ENCODE peak calls at places on chromosome 21, in nine cellular contexts. One of them, this sample, is unnamed.

GRCh38 chr21:40706161-40706560 is 140.8 kb downstream of the DSCAM start:
- DNase-seq in stomach: no peak
- DNase-seq in substantia nigra: no peak
- DNase-seq in mesenchymal stem cell: no peak
- DNase-seq in GM23248: no peak
- DNase-seq in tibial artery: no peak
- DNase-seq in Panc1: no peak
- DNase-seq in AG04450: no peak
- DNase-seq in HCT116: no peak
- DNase-seq in this sample: no peak

GRCh38 chr21:26194811-26195251 is 24.3 kb upstream of the APP start:
- DNase-seq in tibial artery: no peak
- DNase-seq in HCT116: no peak
- DNase-seq in stomach: no peak
- DNase-seq in Panc1: no peak
- DNase-seq in GM23248: peak
- DNase-seq in mesenchymal stem cell: no peak
- DNase-seq in AG04450: no peak
- DNase-seq in substantia nigra: no peak
- DNase-seq in this sample: no peak

GRCh38 chr21:42636931-42637601 is 16.4 kb upstream of the PDE9A start:
- DNase-seq in stomach: no peak
- DNase-seq in substantia nigra: no peak
- DNase-seq in tibial artery: no peak
- DNase-seq in HCT116: no peak
- DNase-seq in AG04450: no peak
- DNase-seq in Panc1: no peak
- DNase-seq in mesenchymal stem cell: no peak
- DNase-seq in GM23248: no peak
- DNase-seq in this sample: no peak

GRCh38 chr21:42758721-42759593 is 105.5 kb downstream of the PDE9A start:
- DNase-seq in tibial artery: no peak
- DNase-seq in HCT116: no peak
- DNase-seq in stomach: no peak
- DNase-seq in substantia nigra: no peak
- DNase-seq in Panc1: no peak
- DNase-seq in AG04450: no peak
- DNase-seq in mesenchymal stem cell: no peak
- DNase-seq in GM23248: no peak
- DNase-seq in this sample: no peak

GRCh38 chr21:43354016-43354420 is 72.9 kb downstream of the SIK1 start:
- DNase-seq in GM23248: no peak
- DNase-seq in substantia nigra: no peak
- DNase-seq in stomach: no peak
- DNase-seq in AG04450: no peak
- DNase-seq in Panc1: no peak
- DNase-seq in HCT116: no peak
- DNase-seq in mesenchymal stem cell: no peak
- DNase-seq in tibial artery: no peak
- DNase-seq in this sample: no peak

GRCh38 chr21:32207096-32207716 is 71.6 kb downstream of the MIS18A start:
- DNase-seq in GM23248: no peak
- DNase-seq in AG04450: no peak
- DNase-seq in stomach: no peak
- DNase-seq in Panc1: no peak
- DNase-seq in mesenchymal stem cell: no peak
- DNase-seq in substantia nigra: no peak
- DNase-seq in HCT116: no peak
- DNase-seq in tibial artery: no peak
- DNase-seq in this sample: no peak

GRCh38 chr21:28142692-28143091 is 850.0 kb downstream of the LTN1 start:
- DNase-seq in HCT116: no peak
- DNase-seq in GM23248: peak
- DNase-seq in tibial artery: no peak
- DNase-seq in AG04450: peak
- DNase-seq in substantia nigra: no peak
- DNase-seq in stomach: no peak
- DNase-seq in Panc1: no peak
- DNase-seq in mesenchymal stem cell: peak
- DNase-seq in this sample: peak

GRCh38 chr21:41612674-41613250 is 104.8 kb upstream of the TMPRSS2 start:
- DNase-seq in stomach: peak
- DNase-seq in AG04450: peak
- DNase-seq in GM23248: peak
- DNase-seq in Panc1: no peak
- DNase-seq in HCT116: no peak
- DNase-seq in mesenchymal stem cell: peak
- DNase-seq in substantia nigra: peak
- DNase-seq in tibial artery: peak
- DNase-seq in this sample: peak

GRCh38 chr21:39319814-39320332 is 6.4 kb upstream of the BRWD1 start:
- DNase-seq in tibial artery: no peak
- DNase-seq in stomach: no peak
- DNase-seq in mesenchymal stem cell: no peak
- DNase-seq in AG04450: no peak
- DNase-seq in substantia nigra: no peak
- DNase-seq in GM23248: peak
- DNase-seq in Panc1: no peak
- DNase-seq in HCT116: no peak
- DNase-seq in this sample: no peak

GRCh38 chr21:36183144-36183795 is 26.6 kb downstream of the DOP1B start:
- DNase-seq in substantia nigra: no peak
- DNase-seq in Panc1: no peak
- DNase-seq in tibial artery: no peak
- DNase-seq in AG04450: no peak
- DNase-seq in mesenchymal stem cell: no peak
- DNase-seq in GM23248: peak
- DNase-seq in HCT116: no peak
- DNase-seq in stomach: no peak
- DNase-seq in this sample: no peak

GRCh38 chr21:32413697-32414578 is 1.4 kb downstream of the EVA1C start:
- DNase-seq in HCT116: no peak
- DNase-seq in AG04450: no peak
- DNase-seq in mesenchymal stem cell: no peak
- DNase-seq in substantia nigra: peak
- DNase-seq in GM23248: peak
- DNase-seq in tibial artery: peak
- DNase-seq in Panc1: no peak
- DNase-seq in stomach: no peak
- DNase-seq in this sample: no peak

GRCh38 chr21:36170823-36171222 is 14.2 kb downstream of the DOP1B start:
- DNase-seq in tibial artery: no peak
- DNase-seq in HCT116: no peak
- DNase-seq in stomach: no peak
- DNase-seq in GM23248: no peak
- DNase-seq in AG04450: no peak
- DNase-seq in mesenchymal stem cell: no peak
- DNase-seq in Panc1: no peak
- DNase-seq in substantia nigra: no peak
- DNase-seq in this sample: no peak

GRCh38 chr21:36707763-36708511 is 9.0 kb downstream of the SIM2 start:
- DNase-seq in stomach: no peak
- DNase-seq in Panc1: no peak
- DNase-seq in mesenchymal stem cell: no peak
- DNase-seq in substantia nigra: no peak
- DNase-seq in GM23248: no peak
- DNase-seq in AG04450: no peak
- DNase-seq in HCT116: no peak
- DNase-seq in tibial artery: no peak
- DNase-seq in this sample: no peak

GRCh38 chr21:34011660-34012059 is 61.7 kb upstream of the MRPS6 start:
- DNase-seq in GM23248: no peak
- DNase-seq in tibial artery: no peak
- DNase-seq in Panc1: no peak
- DNase-seq in substantia nigra: no peak
- DNase-seq in HCT116: no peak
- DNase-seq in mesenchymal stem cell: no peak
- DNase-seq in stomach: no peak
- DNase-seq in AG04450: no peak
- DNase-seq in this sample: no peak

GRCh38 chr21:42381347-42381984 is 14.4 kb downstream of the TMPRSS3 start:
- DNase-seq in substantia nigra: no peak
- DNase-seq in Panc1: peak
- DNase-seq in GM23248: peak
- DNase-seq in mesenchymal stem cell: peak
- DNase-seq in stomach: peak
- DNase-seq in HCT116: peak
- DNase-seq in AG04450: no peak
- DNase-seq in tibial artery: no peak
- DNase-seq in this sample: no peak

GRCh38 chr21:43758811-43759210 is 17.3 kb downstream of the CSTB start:
- DNase-seq in HCT116: no peak
- DNase-seq in GM23248: no peak
- DNase-seq in tibial artery: no peak
- DNase-seq in AG04450: no peak
- DNase-seq in Panc1: no peak
- DNase-seq in mesenchymal stem cell: no peak
- DNase-seq in substantia nigra: no peak
- DNase-seq in stomach: no peak
- DNase-seq in this sample: no peak

DNA sequence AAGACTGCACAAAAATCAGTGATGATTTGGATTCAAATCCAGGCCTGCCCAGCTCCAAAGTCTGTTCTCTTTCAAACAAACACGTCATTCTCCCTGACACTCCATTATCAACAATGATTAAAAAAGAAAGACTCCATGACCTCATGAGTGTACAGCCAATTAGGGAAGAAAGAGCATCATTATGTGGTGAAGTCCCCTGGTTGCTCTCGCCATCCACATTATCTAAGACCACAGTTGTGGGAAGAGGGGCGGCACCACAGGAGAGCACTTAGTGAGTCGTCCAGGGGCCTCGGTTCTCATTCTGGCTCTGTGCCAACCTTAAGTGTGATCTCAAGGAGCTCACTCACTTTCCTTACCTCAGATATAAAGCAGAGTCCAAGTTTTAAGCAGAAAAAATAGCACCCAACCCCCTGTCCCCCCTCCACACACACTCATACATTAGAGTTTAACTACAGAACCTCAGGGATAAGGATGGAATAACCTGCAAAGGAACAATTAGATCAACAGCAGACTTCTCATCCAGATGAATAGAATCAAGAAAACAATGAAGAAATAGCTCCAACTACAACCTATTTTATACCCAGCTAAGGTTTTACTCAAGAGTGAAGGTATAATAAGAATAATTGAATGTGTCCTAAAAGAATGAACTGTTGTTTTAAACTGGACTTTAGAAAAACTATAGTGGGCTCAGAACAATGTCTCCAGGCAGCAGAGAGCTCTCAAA is 47.8 kb downstream of the COL6A1 start:
- DNase-seq in tibial artery: no peak
- DNase-seq in AG04450: no peak
- DNase-seq in HCT116: no peak
- DNase-seq in mesenchymal stem cell: peak
- DNase-seq in GM23248: peak
- DNase-seq in Panc1: no peak
- DNase-seq in stomach: no peak
- DNase-seq in substantia nigra: no peak
- DNase-seq in this sample: no peak
- H3K27ac ChIP-seq in tibial artery: peak
- H3K27ac ChIP-seq in AG04450: peak
- H3K27ac ChIP-seq in HCT116: no peak
- H3K27ac ChIP-seq in mesenchymal stem cell: no peak
- H3K27ac ChIP-seq in GM23248: peak
- H3K27ac ChIP-seq in Panc1: no peak
- H3K27ac ChIP-seq in stomach: peak
- H3K27ac ChIP-seq in substantia nigra: no peak
- H3K27ac ChIP-seq in this sample: no peak

GRCh38 chr21:30268608-30269197 is 14.0 kb downstream of the KRTAP24-1 start:
- DNase-seq in Panc1: no peak
- DNase-seq in AG04450: no peak
- DNase-seq in GM23248: peak
- DNase-seq in substantia nigra: no peak
- DNase-seq in stomach: no peak
- DNase-seq in tibial artery: no peak
- DNase-seq in mesenchymal stem cell: no peak
- DNase-seq in HCT116: no peak
- DNase-seq in this sample: no peak
- H3K27ac ChIP-seq in Panc1: no peak
- H3K27ac ChIP-seq in AG04450: no peak
- H3K27ac ChIP-seq in GM23248: no peak
- H3K27ac ChIP-seq in substantia nigra: no peak
- H3K27ac ChIP-seq in stomach: no peak
- H3K27ac ChIP-seq in tibial artery: no peak
- H3K27ac ChIP-seq in mesenchymal stem cell: no peak
- H3K27ac ChIP-seq in HCT116: no peak
- H3K27ac ChIP-seq in this sample: no peak

GRCh38 chr21:14388282-14388681 is 5.3 kb upstream of the HSPA13 start:
- DNase-seq in substantia nigra: no peak
- DNase-seq in stomach: no peak
- DNase-seq in HCT116: no peak
- DNase-seq in GM23248: no peak
- DNase-seq in mesenchymal stem cell: no peak
- DNase-seq in Panc1: no peak
- DNase-seq in tibial artery: no peak
- DNase-seq in AG04450: no peak
- DNase-seq in this sample: no peak

GRCh38 chr21:14382486-14382834 is 486 bp downstream of the HSPA13 start:
- DNase-seq in Panc1: no peak
- DNase-seq in substantia nigra: no peak
- DNase-seq in mesenchymal stem cell: no peak
- DNase-seq in HCT116: no peak
- DNase-seq in tibial artery: no peak
- DNase-seq in GM23248: peak
- DNase-seq in AG04450: no peak
- DNase-seq in stomach: no peak
- DNase-seq in this sample: no peak

GRCh38 chr21:14383596-14384210 is 757 bp upstream of the HSPA13 start:
- DNase-seq in AG04450: no peak
- DNase-seq in substantia nigra: no peak
- DNase-seq in HCT116: no peak
- DNase-seq in mesenchymal stem cell: no peak
- DNase-seq in Panc1: no peak
- DNase-seq in GM23248: peak
- DNase-seq in tibial artery: no peak
- DNase-seq in stomach: no peak
- DNase-seq in this sample: no peak

GRCh38 chr21:14382835-14383595 is at the start of gene HSPA13:
- DNase-seq in GM23248: peak
- DNase-seq in Panc1: peak
- DNase-seq in stomach: peak
- DNase-seq in HCT116: peak
- DNase-seq in mesenchymal stem cell: peak
- DNase-seq in AG04450: peak
- DNase-seq in tibial artery: peak
- DNase-seq in substantia nigra: peak
- DNase-seq in this sample: peak

GRCh38 chr21:14384453-14384852 is 1.5 kb upstream of the HSPA13 start:
- DNase-seq in GM23248: no peak
- DNase-seq in tibial artery: no peak
- DNase-seq in AG04450: no peak
- DNase-seq in HCT116: no peak
- DNase-seq in substantia nigra: no peak
- DNase-seq in mesenchymal stem cell: no peak
- DNase-seq in Panc1: no peak
- DNase-seq in stomach: no peak
- DNase-seq in this sample: no peak
- H3K27ac ChIP-seq in GM23248: no peak
- H3K27ac ChIP-seq in tibial artery: peak
- H3K27ac ChIP-seq in AG04450: no peak
- H3K27ac ChIP-seq in HCT116: no peak
- H3K27ac ChIP-seq in substantia nigra: no peak
- H3K27ac ChIP-seq in mesenchymal stem cell: no peak
- H3K27ac ChIP-seq in Panc1: no peak
- H3K27ac ChIP-seq in stomach: no peak
- H3K27ac ChIP-seq in this sample: no peak

GRCh38 chr21:16279658-16280581 is 550.1 kb downstream of the USP25 start:
- DNase-seq in Panc1: no peak
- DNase-seq in tibial artery: peak
- DNase-seq in substantia nigra: peak
- DNase-seq in GM23248: peak
- DNase-seq in AG04450: peak
- DNase-seq in mesenchymal stem cell: peak
- DNase-seq in HCT116: no peak
- DNase-seq in stomach: no peak
- DNase-seq in this sample: no peak
- H3K27ac ChIP-seq in Panc1: no peak
- H3K27ac ChIP-seq in tibial artery: peak
- H3K27ac ChIP-seq in substantia nigra: peak
- H3K27ac ChIP-seq in GM23248: peak
- H3K27ac ChIP-seq in AG04450: no peak
- H3K27ac ChIP-seq in mesenchymal stem cell: peak
- H3K27ac ChIP-seq in HCT116: no peak
- H3K27ac ChIP-seq in stomach: no peak
- H3K27ac ChIP-seq in this sample: no peak

This sample was measured in epithelial cell of prostate.